ENCODE peak calls at places on chromosomes 13 and 19, in ten cellular contexts. One of them, this sample, is unnamed.
A peak's percentile ranks its signal among the peaks of the same experiment; 100 is the strongest.

GRCh38 chr19:45468803-45469131 is 971 bp downstream of the FOSB start:
- DNase-seq in upper lobe of right lung: no peak
- DNase-seq in activated CD8-positive, alpha-beta memory T cell treated with anti-CD3 and anti-CD28 coated beads, Interleukin-2, amount 10 ng/mL, durations not matched to agents 7 days and 5 days: no peak
- DNase-seq in astrocyte of the hippocampus: no peak
- DNase-seq in AG04450: no peak
- DNase-seq in NCI-H446: no peak
- DNase-seq in NCI-H187 treated with DMSO at 0.1 percent for 48 hours: no peak
- DNase-seq in cardiac fibroblast: no peak
- DNase-seq in stimulated activated CD8-positive, alpha-beta memory T cell treated with anti-CD3 and anti-CD28 coated beads, Interleukin-12 subunit alpha, Interleukin-12 subunit beta, amount 100 ng/mL, for 4 hours: no peak
- DNase-seq in neural crest cell: no peak
- DNase-seq in this sample: peak; percentile 68

GRCh38 chr13:42396501-42396900 is 124.5 kb downstream of the AKAP11 start:
- DNase-seq in upper lobe of right lung: no peak
- DNase-seq in activated CD8-positive, alpha-beta memory T cell treated with anti-CD3 and anti-CD28 coated beads, Interleukin-2, amount 10 ng/mL, durations not matched to agents 7 days and 5 days: peak; percentile 88
- DNase-seq in astrocyte of the hippocampus: no peak
- DNase-seq in AG04450: no peak
- DNase-seq in NCI-H446: no peak
- DNase-seq in NCI-H187 treated with DMSO at 0.1 percent for 48 hours: no peak
- DNase-seq in cardiac fibroblast: no peak
- DNase-seq in stimulated activated CD8-positive, alpha-beta memory T cell treated with anti-CD3 and anti-CD28 coated beads, Interleukin-12 subunit alpha, Interleukin-12 subunit beta, amount 100 ng/mL, for 4 hours: no peak
- DNase-seq in neural crest cell: no peak
- DNase-seq in this sample: no peak

GRCh38 chr19:18333680-18334079 is 6.7 kb upstream of the PGPEP1 start:
- DNase-seq in upper lobe of right lung: no peak
- DNase-seq in activated CD8-positive, alpha-beta memory T cell treated with anti-CD3 and anti-CD28 coated beads, Interleukin-2, amount 10 ng/mL, durations not matched to agents 7 days and 5 days: no peak
- DNase-seq in astrocyte of the hippocampus: no peak
- DNase-seq in AG04450: no peak
- DNase-seq in NCI-H446: no peak
- DNase-seq in NCI-H187 treated with DMSO at 0.1 percent for 48 hours: no peak
- DNase-seq in cardiac fibroblast: no peak
- DNase-seq in stimulated activated CD8-positive, alpha-beta memory T cell treated with anti-CD3 and anti-CD28 coated beads, Interleukin-12 subunit alpha, Interleukin-12 subunit beta, amount 100 ng/mL, for 4 hours: no peak
- DNase-seq in neural crest cell: no peak
- DNase-seq in this sample: no peak

GRCh38 chr19:44303976-44304568 is 753 bp downstream of the ZNF235 start:
- DNase-seq in upper lobe of right lung: no peak
- DNase-seq in activated CD8-positive, alpha-beta memory T cell treated with anti-CD3 and anti-CD28 coated beads, Interleukin-2, amount 10 ng/mL, durations not matched to agents 7 days and 5 days: no peak
- DNase-seq in astrocyte of the hippocampus: peak; percentile 57
- DNase-seq in AG04450: no peak
- DNase-seq in NCI-H446: peak; percentile 12
- DNase-seq in NCI-H187 treated with DMSO at 0.1 percent for 48 hours: no peak
- DNase-seq in cardiac fibroblast: no peak
- DNase-seq in stimulated activated CD8-positive, alpha-beta memory T cell treated with anti-CD3 and anti-CD28 coated beads, Interleukin-12 subunit alpha, Interleukin-12 subunit beta, amount 100 ng/mL, for 4 hours: no peak
- DNase-seq in neural crest cell: no peak
- DNase-seq in this sample: no peak

GRCh38 chr19:814108-815078 is 7.4 kb downstream of the PLPPR3 start:
- DNase-seq in upper lobe of right lung: peak; percentile 65
- DNase-seq in activated CD8-positive, alpha-beta memory T cell treated with anti-CD3 and anti-CD28 coated beads, Interleukin-2, amount 10 ng/mL, durations not matched to agents 7 days and 5 days: no peak
- DNase-seq in astrocyte of the hippocampus: no peak
- DNase-seq in AG04450: no peak
- DNase-seq in NCI-H446: no peak
- DNase-seq in NCI-H187 treated with DMSO at 0.1 percent for 48 hours: no peak
- DNase-seq in cardiac fibroblast: no peak
- DNase-seq in stimulated activated CD8-positive, alpha-beta memory T cell treated with anti-CD3 and anti-CD28 coated beads, Interleukin-12 subunit alpha, Interleukin-12 subunit beta, amount 100 ng/mL, for 4 hours: no peak
- DNase-seq in neural crest cell: peak; percentile 25
- DNase-seq in this sample: no peak

GRCh38 chr13:110815471-110816204 is 99.2 kb downstream of the ANKRD10 start:
- DNase-seq in upper lobe of right lung: peak; percentile 30
- DNase-seq in activated CD8-positive, alpha-beta memory T cell treated with anti-CD3 and anti-CD28 coated beads, Interleukin-2, amount 10 ng/mL, durations not matched to agents 7 days and 5 days: no peak
- DNase-seq in astrocyte of the hippocampus: peak; percentile 15
- DNase-seq in AG04450: no peak
- DNase-seq in NCI-H446: no peak
- DNase-seq in NCI-H187 treated with DMSO at 0.1 percent for 48 hours: peak; percentile 84
- DNase-seq in cardiac fibroblast: no peak
- DNase-seq in stimulated activated CD8-positive, alpha-beta memory T cell treated with anti-CD3 and anti-CD28 coated beads, Interleukin-12 subunit alpha, Interleukin-12 subunit beta, amount 100 ng/mL, for 4 hours: no peak
- DNase-seq in neural crest cell: no peak
- DNase-seq in this sample: no peak

GRCh38 chr13:102055116-102055515 is 346.7 kb downstream of the FGF14 start:
- DNase-seq in upper lobe of right lung: no peak
- DNase-seq in activated CD8-positive, alpha-beta memory T cell treated with anti-CD3 and anti-CD28 coated beads, Interleukin-2, amount 10 ng/mL, durations not matched to agents 7 days and 5 days: no peak
- DNase-seq in astrocyte of the hippocampus: no peak
- DNase-seq in AG04450: no peak
- DNase-seq in NCI-H446: no peak
- DNase-seq in NCI-H187 treated with DMSO at 0.1 percent for 48 hours: no peak
- DNase-seq in cardiac fibroblast: no peak
- DNase-seq in stimulated activated CD8-positive, alpha-beta memory T cell treated with anti-CD3 and anti-CD28 coated beads, Interleukin-12 subunit alpha, Interleukin-12 subunit beta, amount 100 ng/mL, for 4 hours: no peak
- DNase-seq in neural crest cell: no peak
- DNase-seq in this sample: no peak

GRCh38 chr13:111629933-111630332 is 309.5 kb downstream of the TEX29 start:
- DNase-seq in upper lobe of right lung: no peak
- DNase-seq in activated CD8-positive, alpha-beta memory T cell treated with anti-CD3 and anti-CD28 coated beads, Interleukin-2, amount 10 ng/mL, durations not matched to agents 7 days and 5 days: no peak
- DNase-seq in astrocyte of the hippocampus: no peak
- DNase-seq in AG04450: no peak
- DNase-seq in NCI-H446: no peak
- DNase-seq in NCI-H187 treated with DMSO at 0.1 percent for 48 hours: no peak
- DNase-seq in cardiac fibroblast: no peak
- DNase-seq in stimulated activated CD8-positive, alpha-beta memory T cell treated with anti-CD3 and anti-CD28 coated beads, Interleukin-12 subunit alpha, Interleukin-12 subunit beta, amount 100 ng/mL, for 4 hours: no peak
- DNase-seq in neural crest cell: no peak
- DNase-seq in this sample: no peak

GRCh38 chr19:15550847-15551182 is 42.5 kb downstream of the CYP4F22 start:
- DNase-seq in upper lobe of right lung: no peak
- DNase-seq in activated CD8-positive, alpha-beta memory T cell treated with anti-CD3 and anti-CD28 coated beads, Interleukin-2, amount 10 ng/mL, durations not matched to agents 7 days and 5 days: no peak
- DNase-seq in astrocyte of the hippocampus: no peak
- DNase-seq in AG04450: no peak
- DNase-seq in NCI-H446: no peak
- DNase-seq in NCI-H187 treated with DMSO at 0.1 percent for 48 hours: no peak
- DNase-seq in cardiac fibroblast: no peak
- DNase-seq in stimulated activated CD8-positive, alpha-beta memory T cell treated with anti-CD3 and anti-CD28 coated beads, Interleukin-12 subunit alpha, Interleukin-12 subunit beta, amount 100 ng/mL, for 4 hours: no peak
- DNase-seq in neural crest cell: no peak
- DNase-seq in this sample: no peak

GRCh38 chr13:36789061-36789460 is 30.0 kb upstream of the RFXAP start:
- DNase-seq in upper lobe of right lung: no peak
- DNase-seq in activated CD8-positive, alpha-beta memory T cell treated with anti-CD3 and anti-CD28 coated beads, Interleukin-2, amount 10 ng/mL, durations not matched to agents 7 days and 5 days: no peak
- DNase-seq in astrocyte of the hippocampus: no peak
- DNase-seq in AG04450: no peak
- DNase-seq in NCI-H446: no peak
- DNase-seq in NCI-H187 treated with DMSO at 0.1 percent for 48 hours: no peak
- DNase-seq in cardiac fibroblast: no peak
- DNase-seq in stimulated activated CD8-positive, alpha-beta memory T cell treated with anti-CD3 and anti-CD28 coated beads, Interleukin-12 subunit alpha, Interleukin-12 subunit beta, amount 100 ng/mL, for 4 hours: no peak
- DNase-seq in neural crest cell: no peak
- DNase-seq in this sample: peak; percentile 1

GRCh38 chr19:16473875-16474397 is 2.2 kb upstream of the EPS15L1 start:
- DNase-seq in upper lobe of right lung: no peak
- DNase-seq in activated CD8-positive, alpha-beta memory T cell treated with anti-CD3 and anti-CD28 coated beads, Interleukin-2, amount 10 ng/mL, durations not matched to agents 7 days and 5 days: no peak
- DNase-seq in astrocyte of the hippocampus: no peak
- DNase-seq in AG04450: no peak
- DNase-seq in NCI-H446: peak; percentile 57
- DNase-seq in NCI-H187 treated with DMSO at 0.1 percent for 48 hours: no peak
- DNase-seq in cardiac fibroblast: no peak
- DNase-seq in stimulated activated CD8-positive, alpha-beta memory T cell treated with anti-CD3 and anti-CD28 coated beads, Interleukin-12 subunit alpha, Interleukin-12 subunit beta, amount 100 ng/mL, for 4 hours: no peak
- DNase-seq in neural crest cell: no peak
- DNase-seq in this sample: no peak

GRCh38 chr13:31943591-31943990 is 88.0 kb upstream of the FRY start:
- DNase-seq in upper lobe of right lung: no peak
- DNase-seq in activated CD8-positive, alpha-beta memory T cell treated with anti-CD3 and anti-CD28 coated beads, Interleukin-2, amount 10 ng/mL, durations not matched to agents 7 days and 5 days: no peak
- DNase-seq in astrocyte of the hippocampus: no peak
- DNase-seq in AG04450: no peak
- DNase-seq in NCI-H446: no peak
- DNase-seq in NCI-H187 treated with DMSO at 0.1 percent for 48 hours: no peak
- DNase-seq in cardiac fibroblast: no peak
- DNase-seq in stimulated activated CD8-positive, alpha-beta memory T cell treated with anti-CD3 and anti-CD28 coated beads, Interleukin-12 subunit alpha, Interleukin-12 subunit beta, amount 100 ng/mL, for 4 hours: no peak
- DNase-seq in neural crest cell: no peak
- DNase-seq in this sample: no peak

GRCh38 chr19:2428027-2428690 is 773 bp upstream of the TIMM13 start:
- DNase-seq in upper lobe of right lung: peak; percentile 67
- DNase-seq in activated CD8-positive, alpha-beta memory T cell treated with anti-CD3 and anti-CD28 coated beads, Interleukin-2, amount 10 ng/mL, durations not matched to agents 7 days and 5 days: no peak
- DNase-seq in astrocyte of the hippocampus: peak; percentile 51
- DNase-seq in AG04450: no peak
- DNase-seq in NCI-H446: no peak
- DNase-seq in NCI-H187 treated with DMSO at 0.1 percent for 48 hours: no peak
- DNase-seq in cardiac fibroblast: peak; percentile 40
- DNase-seq in stimulated activated CD8-positive, alpha-beta memory T cell treated with anti-CD3 and anti-CD28 coated beads, Interleukin-12 subunit alpha, Interleukin-12 subunit beta, amount 100 ng/mL, for 4 hours: no peak
- DNase-seq in neural crest cell: no peak
- DNase-seq in this sample: no peak

GRCh38 chr19:23787106-23787505 is 28.4 kb upstream of the ZNF681 start:
- DNase-seq in upper lobe of right lung: no peak
- DNase-seq in activated CD8-positive, alpha-beta memory T cell treated with anti-CD3 and anti-CD28 coated beads, Interleukin-2, amount 10 ng/mL, durations not matched to agents 7 days and 5 days: no peak
- DNase-seq in astrocyte of the hippocampus: no peak
- DNase-seq in AG04450: no peak
- DNase-seq in NCI-H446: no peak
- DNase-seq in NCI-H187 treated with DMSO at 0.1 percent for 48 hours: no peak
- DNase-seq in cardiac fibroblast: peak; percentile 49
- DNase-seq in stimulated activated CD8-positive, alpha-beta memory T cell treated with anti-CD3 and anti-CD28 coated beads, Interleukin-12 subunit alpha, Interleukin-12 subunit beta, amount 100 ng/mL, for 4 hours: no peak
- DNase-seq in neural crest cell: no peak
- DNase-seq in this sample: no peak

GRCh38 chr13:106532111-106532929 is 3.1 kb downstream of the EFNB2 start:
- DNase-seq in upper lobe of right lung: no peak
- DNase-seq in activated CD8-positive, alpha-beta memory T cell treated with anti-CD3 and anti-CD28 coated beads, Interleukin-2, amount 10 ng/mL, durations not matched to agents 7 days and 5 days: no peak
- DNase-seq in astrocyte of the hippocampus: peak; percentile 62
- DNase-seq in AG04450: no peak
- DNase-seq in NCI-H446: no peak
- DNase-seq in NCI-H187 treated with DMSO at 0.1 percent for 48 hours: no peak
- DNase-seq in cardiac fibroblast: peak; percentile 22
- DNase-seq in stimulated activated CD8-positive, alpha-beta memory T cell treated with anti-CD3 and anti-CD28 coated beads, Interleukin-12 subunit alpha, Interleukin-12 subunit beta, amount 100 ng/mL, for 4 hours: no peak
- DNase-seq in neural crest cell: no peak
- DNase-seq in this sample: no peak

GRCh38 chr13:68056816-68057710 is 826.9 kb upstream of the PCDH9 start:
- DNase-seq in upper lobe of right lung: no peak
- DNase-seq in activated CD8-positive, alpha-beta memory T cell treated with anti-CD3 and anti-CD28 coated beads, Interleukin-2, amount 10 ng/mL, durations not matched to agents 7 days and 5 days: no peak
- DNase-seq in astrocyte of the hippocampus: peak; percentile 83
- DNase-seq in AG04450: no peak
- DNase-seq in NCI-H446: no peak
- DNase-seq in NCI-H187 treated with DMSO at 0.1 percent for 48 hours: no peak
- DNase-seq in cardiac fibroblast: peak; percentile 54
- DNase-seq in stimulated activated CD8-positive, alpha-beta memory T cell treated with anti-CD3 and anti-CD28 coated beads, Interleukin-12 subunit alpha, Interleukin-12 subunit beta, amount 100 ng/mL, for 4 hours: no peak
- DNase-seq in neural crest cell: no peak
- DNase-seq in this sample: peak; percentile 20

GRCh38 chr19:27672309-27673047 is 1540.5 kb downstream of the UQCRFS1 start:
- DNase-seq in upper lobe of right lung: no peak
- DNase-seq in activated CD8-positive, alpha-beta memory T cell treated with anti-CD3 and anti-CD28 coated beads, Interleukin-2, amount 10 ng/mL, durations not matched to agents 7 days and 5 days: no peak
- DNase-seq in astrocyte of the hippocampus: no peak
- DNase-seq in AG04450: no peak
- DNase-seq in NCI-H446: no peak
- DNase-seq in NCI-H187 treated with DMSO at 0.1 percent for 48 hours: no peak
- DNase-seq in cardiac fibroblast: no peak
- DNase-seq in stimulated activated CD8-positive, alpha-beta memory T cell treated with anti-CD3 and anti-CD28 coated beads, Interleukin-12 subunit alpha, Interleukin-12 subunit beta, amount 100 ng/mL, for 4 hours: no peak
- DNase-seq in neural crest cell: no peak
- DNase-seq in this sample: no peak